ENCODE peak calls at places on chromosomes 2 and 18, in six cellular contexts. One of them, this sample, is unnamed.

GRCh38 chr2:128317186-128317897 is 1.3 kb downstream of the HS6ST1 start:
- DNase-seq in fibroblast of the aortic adventitia: no peak
- DNase-seq in body of pancreas: peak; percentile 57
- DNase-seq in pancreas: peak; percentile 55
- DNase-seq in fibroblast of mammary gland: no peak
- DNase-seq in mammary epithelial cell: peak; percentile 31
- DNase-seq in this sample: no peak

GRCh38 chr2:28438532-28439063 is 45.9 kb downstream of the FOSL2 start:
- DNase-seq in fibroblast of the aortic adventitia: no peak
- DNase-seq in body of pancreas: no peak
- DNase-seq in pancreas: no peak
- DNase-seq in fibroblast of mammary gland: no peak
- DNase-seq in mammary epithelial cell: no peak
- DNase-seq in this sample: no peak

GRCh38 chr2:64609229-64609994 is 44.3 kb downstream of the SERTAD2 start:
- DNase-seq in fibroblast of the aortic adventitia: peak; percentile 39
- DNase-seq in body of pancreas: peak; percentile 67
- DNase-seq in pancreas: peak; percentile 61
- DNase-seq in fibroblast of mammary gland: peak; percentile 39
- DNase-seq in mammary epithelial cell: no peak
- DNase-seq in this sample: peak; percentile 47

GRCh38 chr18:31386683-31387082 is 10.1 kb downstream of the DSG4 start:
- DNase-seq in fibroblast of the aortic adventitia: no peak
- DNase-seq in body of pancreas: no peak
- DNase-seq in pancreas: no peak
- DNase-seq in fibroblast of mammary gland: no peak
- DNase-seq in mammary epithelial cell: no peak
- DNase-seq in this sample: peak; percentile 13

GRCh38 chr2:119387381-119388129 is 20.8 kb downstream of the DBI start:
- DNase-seq in fibroblast of the aortic adventitia: peak; percentile 92
- DNase-seq in body of pancreas: peak; percentile 79
- DNase-seq in pancreas: peak; percentile 75
- DNase-seq in fibroblast of mammary gland: peak; percentile 91
- DNase-seq in mammary epithelial cell: peak; percentile 76
- DNase-seq in this sample: peak; percentile 91

GRCh38 chr2:72745679-72746368 is 80.0 kb downstream of the EXOC6B start:
- DNase-seq in fibroblast of the aortic adventitia: peak; percentile 89
- DNase-seq in body of pancreas: no peak
- DNase-seq in pancreas: no peak
- DNase-seq in fibroblast of mammary gland: peak; percentile 73
- DNase-seq in mammary epithelial cell: peak; percentile 46
- DNase-seq in this sample: peak; percentile 89

GRCh38 chr2:207819839-207820784 is 50.4 kb upstream of the FZD5 start:
- DNase-seq in fibroblast of the aortic adventitia: no peak
- DNase-seq in body of pancreas: peak; percentile 81
- DNase-seq in pancreas: peak; percentile 78
- DNase-seq in fibroblast of mammary gland: no peak
- DNase-seq in mammary epithelial cell: no peak
- DNase-seq in this sample: no peak

GRCh38 chr2:19434413-19434812 is 76.0 kb upstream of the OSR1 start:
- DNase-seq in fibroblast of the aortic adventitia: no peak
- DNase-seq in body of pancreas: no peak
- DNase-seq in pancreas: no peak
- DNase-seq in fibroblast of mammary gland: no peak
- DNase-seq in mammary epithelial cell: no peak
- DNase-seq in this sample: no peak

GRCh38 chr2:216215991-216216390 is 106.8 kb downstream of the XRCC5 start:
- DNase-seq in fibroblast of the aortic adventitia: peak; percentile 31
- DNase-seq in body of pancreas: no peak
- DNase-seq in pancreas: no peak
- DNase-seq in fibroblast of mammary gland: peak; percentile 28
- DNase-seq in mammary epithelial cell: no peak
- DNase-seq in this sample: peak; percentile 62

GRCh38 chr18:3607309-3608098 is 157.5 kb downstream of the TGIF1 start:
- DNase-seq in fibroblast of the aortic adventitia: no peak
- DNase-seq in body of pancreas: no peak
- DNase-seq in pancreas: no peak
- DNase-seq in fibroblast of mammary gland: no peak
- DNase-seq in mammary epithelial cell: no peak
- DNase-seq in this sample: no peak

GRCh38 chr18:50737127-50737526 is 82.7 kb downstream of the MRO start:
- DNase-seq in fibroblast of the aortic adventitia: no peak
- DNase-seq in body of pancreas: no peak
- DNase-seq in pancreas: no peak
- DNase-seq in fibroblast of mammary gland: no peak
- DNase-seq in mammary epithelial cell: no peak
- DNase-seq in this sample: no peak

GRCh38 chr2:67463810-67464209 is 66.7 kb downstream of the ETAA1 start:
- DNase-seq in fibroblast of the aortic adventitia: no peak
- DNase-seq in body of pancreas: no peak
- DNase-seq in pancreas: no peak
- DNase-seq in fibroblast of mammary gland: peak; percentile 50
- DNase-seq in mammary epithelial cell: peak; percentile 99
- DNase-seq in this sample: no peak

GRCh38 chr2:145751634-145752033 is 1231.7 kb upstream of the ZEB2 start:
- DNase-seq in fibroblast of the aortic adventitia: peak; percentile 56
- DNase-seq in body of pancreas: no peak
- DNase-seq in pancreas: no peak
- DNase-seq in fibroblast of mammary gland: peak; percentile 72
- DNase-seq in mammary epithelial cell: no peak
- DNase-seq in this sample: peak; percentile 79

GRCh38 chr2:239361311-239361642 is 39.5 kb downstream of the HDAC4 start:
- DNase-seq in fibroblast of the aortic adventitia: peak; percentile 40
- DNase-seq in body of pancreas: no peak
- DNase-seq in pancreas: no peak
- DNase-seq in fibroblast of mammary gland: no peak
- DNase-seq in mammary epithelial cell: no peak
- DNase-seq in this sample: peak; percentile 66

GRCh38 chr2:113876503-113877387 is 13.1 kb upstream of the ACTR3 start:
- DNase-seq in fibroblast of the aortic adventitia: no peak
- DNase-seq in body of pancreas: peak; percentile 78
- DNase-seq in pancreas: peak; percentile 39
- DNase-seq in fibroblast of mammary gland: no peak
- DNase-seq in mammary epithelial cell: peak; percentile 88
- DNase-seq in this sample: no peak

GRCh38 chr2:25324905-25325592 is 16.7 kb downstream of the DNMT3A start:
- DNase-seq in fibroblast of the aortic adventitia: peak; percentile 77
- DNase-seq in body of pancreas: no peak
- DNase-seq in pancreas: no peak
- DNase-seq in fibroblast of mammary gland: peak; percentile 75
- DNase-seq in mammary epithelial cell: no peak
- DNase-seq in this sample: no peak

GRCh38 chr2:187333804-187334203 is 114.2 kb downstream of the CALCRL start:
- DNase-seq in fibroblast of the aortic adventitia: no peak
- DNase-seq in body of pancreas: no peak
- DNase-seq in pancreas: no peak
- DNase-seq in fibroblast of mammary gland: no peak
- DNase-seq in mammary epithelial cell: no peak
- DNase-seq in this sample: no peak

GRCh38 chr2:46735730-46736493 is 179.7 kb downstream of the MCFD2 start:
- DNase-seq in fibroblast of the aortic adventitia: no peak
- DNase-seq in body of pancreas: no peak
- DNase-seq in pancreas: no peak
- DNase-seq in fibroblast of mammary gland: no peak
- DNase-seq in mammary epithelial cell: no peak
- DNase-seq in this sample: no peak

GRCh38 chr2:3075316-3075715 is 302.3 kb downstream of the EIPR1 start:
- DNase-seq in fibroblast of the aortic adventitia: no peak
- DNase-seq in body of pancreas: no peak
- DNase-seq in pancreas: no peak
- DNase-seq in fibroblast of mammary gland: no peak
- DNase-seq in mammary epithelial cell: no peak
- DNase-seq in this sample: no peak

GRCh38 chr2:6968319-6969100 is 51.3 kb downstream of the RNF144A start:
- DNase-seq in fibroblast of the aortic adventitia: no peak
- DNase-seq in body of pancreas: no peak
- DNase-seq in pancreas: no peak
- DNase-seq in fibroblast of mammary gland: peak; percentile 55
- DNase-seq in mammary epithelial cell: no peak
- DNase-seq in this sample: peak; percentile 82

GRCh38 chr18:3207565-3207964 is 12.2 kb downstream of the MYOM1 start:
- DNase-seq in fibroblast of the aortic adventitia: no peak
- DNase-seq in body of pancreas: peak; percentile 29
- DNase-seq in pancreas: no peak
- DNase-seq in fibroblast of mammary gland: peak; percentile 18
- DNase-seq in mammary epithelial cell: peak; percentile 68
- DNase-seq in this sample: peak; percentile 4

GRCh38 chr18:32801236-32801635 is 28.4 kb upstream of the KLHL14 start:
- DNase-seq in fibroblast of the aortic adventitia: no peak
- DNase-seq in body of pancreas: no peak
- DNase-seq in pancreas: no peak
- DNase-seq in fibroblast of mammary gland: no peak
- DNase-seq in mammary epithelial cell: no peak
- DNase-seq in this sample: no peak

GRCh38 chr2:28662044-28662443 is 89.6 kb upstream of the PPP1CB start:
- DNase-seq in fibroblast of the aortic adventitia: peak; percentile 45
- DNase-seq in body of pancreas: peak; percentile 70
- DNase-seq in pancreas: no peak
- DNase-seq in fibroblast of mammary gland: no peak
- DNase-seq in mammary epithelial cell: peak; percentile 60
- DNase-seq in this sample: no peak

GRCh38 chr18:7566587-7567486 is at the start of gene PTPRM:
- DNase-seq in fibroblast of the aortic adventitia: peak; percentile 68
- DNase-seq in body of pancreas: peak; percentile 83
- DNase-seq in pancreas: peak; percentile 80
- DNase-seq in fibroblast of mammary gland: peak; percentile 71
- DNase-seq in mammary epithelial cell: peak; percentile 75
- DNase-seq in this sample: peak; percentile 83
- TF ChIP-seq CTCF in fibroblast of the aortic adventitia: peak; percentile 39
- TF ChIP-seq CTCF in body of pancreas: peak; percentile 99
- TF ChIP-seq CTCF in pancreas: no peak
- TF ChIP-seq CTCF in fibroblast of mammary gland: no peak
- TF ChIP-seq CTCF in mammary epithelial cell: peak; percentile 30
- TF ChIP-seq CTCF in this sample: peak; percentile 27

GRCh38 chr18:9366126-9366714 is 31.6 kb downstream of the TWSG1 start:
- DNase-seq in fibroblast of the aortic adventitia: peak; percentile 52
- DNase-seq in body of pancreas: peak; percentile 43
- DNase-seq in pancreas: peak; percentile 30
- DNase-seq in fibroblast of mammary gland: peak; percentile 35
- DNase-seq in mammary epithelial cell: peak; percentile 84
- DNase-seq in this sample: peak; percentile 60
- TF ChIP-seq CTCF in fibroblast of the aortic adventitia: peak; percentile 50
- TF ChIP-seq CTCF in body of pancreas: peak; percentile 42
- TF ChIP-seq CTCF in pancreas: no peak
- TF ChIP-seq CTCF in fibroblast of mammary gland: peak; percentile 22
- TF ChIP-seq CTCF in mammary epithelial cell: peak; percentile 69
- TF ChIP-seq CTCF in this sample: peak; percentile 61

DNA sequence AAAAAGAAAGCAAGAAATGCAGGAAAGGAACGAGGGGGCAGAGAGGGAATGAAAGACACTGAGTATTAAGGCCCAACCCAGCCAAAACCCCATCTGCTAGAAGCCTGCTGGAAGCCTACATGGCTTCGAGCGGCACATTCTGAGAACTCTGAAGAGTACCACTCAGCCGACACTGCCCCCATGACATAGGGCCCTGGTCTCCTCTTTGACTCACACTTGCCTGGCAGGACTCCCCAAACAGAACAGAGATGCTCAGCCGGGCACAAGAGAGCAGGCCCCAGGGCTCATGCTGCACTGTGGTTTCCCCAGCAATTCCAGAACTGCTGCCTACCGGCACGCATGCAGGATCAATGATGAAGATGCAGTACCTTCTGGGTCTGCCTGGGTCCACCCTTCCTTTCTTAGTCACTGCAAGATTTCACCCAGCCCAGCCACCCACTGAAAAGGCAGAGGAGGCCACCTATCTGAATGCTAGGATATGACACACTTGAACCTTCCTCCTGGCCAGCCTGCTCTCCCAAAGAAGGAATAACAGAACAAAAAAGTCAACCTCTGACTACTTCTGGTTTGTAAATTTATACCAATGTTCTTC is 49.4 kb downstream of the BCL11A start:
- DNase-seq in fibroblast of the aortic adventitia: no peak
- DNase-seq in body of pancreas: no peak
- DNase-seq in pancreas: no peak
- DNase-seq in fibroblast of mammary gland: no peak
- DNase-seq in mammary epithelial cell: peak; percentile 63
- DNase-seq in this sample: no peak
- TF ChIP-seq CTCF in fibroblast of the aortic adventitia: no peak
- TF ChIP-seq CTCF in body of pancreas: peak; percentile 18
- TF ChIP-seq CTCF in pancreas: no peak
- TF ChIP-seq CTCF in fibroblast of mammary gland: no peak
- TF ChIP-seq CTCF in mammary epithelial cell: peak; percentile 55
- TF ChIP-seq CTCF in this sample: peak; percentile 27

GRCh38 chr2:233352141-233352842 is 2.0 kb upstream of the DGKD start:
- DNase-seq in fibroblast of the aortic adventitia: no peak
- DNase-seq in body of pancreas: no peak
- DNase-seq in pancreas: no peak
- DNase-seq in fibroblast of mammary gland: no peak
- DNase-seq in mammary epithelial cell: no peak
- DNase-seq in this sample: no peak

GRCh38 chr2:233353101-233353768 is 1.1 kb upstream of the DGKD start:
- DNase-seq in fibroblast of the aortic adventitia: no peak
- DNase-seq in body of pancreas: no peak
- DNase-seq in pancreas: peak; percentile 21
- DNase-seq in fibroblast of mammary gland: no peak
- DNase-seq in mammary epithelial cell: no peak
- DNase-seq in this sample: no peak

GRCh38 chr2:233354500-233354924 is 218 bp downstream of the DGKD start:
- DNase-seq in fibroblast of the aortic adventitia: no peak
- DNase-seq in body of pancreas: no peak
- DNase-seq in pancreas: no peak
- DNase-seq in fibroblast of mammary gland: no peak
- DNase-seq in mammary epithelial cell: no peak
- DNase-seq in this sample: no peak

GRCh38 chr2:233354971-233355574 is 779 bp downstream of the DGKD start:
- DNase-seq in fibroblast of the aortic adventitia: peak; percentile 23
- DNase-seq in body of pancreas: peak; percentile 65
- DNase-seq in pancreas: peak; percentile 54
- DNase-seq in fibroblast of mammary gland: peak; percentile 24
- DNase-seq in mammary epithelial cell: peak; percentile 30
- DNase-seq in this sample: peak; percentile 22

GRCh38 chr2:233353769-233354499 is at the start of gene DGKD:
- DNase-seq in fibroblast of the aortic adventitia: peak; percentile 31
- DNase-seq in body of pancreas: peak; percentile 54
- DNase-seq in pancreas: peak; percentile 45
- DNase-seq in fibroblast of mammary gland: peak; percentile 14
- DNase-seq in mammary epithelial cell: peak; percentile 9
- DNase-seq in this sample: peak; percentile 39
- TF ChIP-seq CTCF in fibroblast of the aortic adventitia: peak; percentile 36
- TF ChIP-seq CTCF in body of pancreas: peak; percentile 16
- TF ChIP-seq CTCF in pancreas: no peak
- TF ChIP-seq CTCF in fibroblast of mammary gland: no peak
- TF ChIP-seq CTCF in mammary epithelial cell: no peak
- TF ChIP-seq CTCF in this sample: peak; percentile 33

DNA sequence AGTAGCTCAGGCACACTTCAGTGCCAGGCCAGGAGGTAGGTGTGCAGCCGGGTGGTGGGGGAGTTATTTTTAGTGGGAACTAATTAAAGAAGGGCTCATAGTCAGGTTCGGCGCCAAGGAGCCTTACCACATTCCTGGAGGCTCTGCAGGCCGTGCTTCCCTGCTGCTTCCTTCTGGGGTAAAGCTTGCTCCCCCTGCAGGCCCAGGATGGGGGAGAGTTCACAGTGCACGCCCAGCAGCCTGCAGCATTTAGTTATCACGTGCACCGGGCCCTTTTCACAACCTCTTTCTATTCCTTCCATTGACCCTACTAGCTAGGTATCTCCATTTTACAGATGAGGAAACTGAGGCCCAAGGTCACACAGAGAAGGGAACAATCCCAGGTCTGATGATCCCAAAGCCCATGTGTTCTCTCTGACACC is 2.5 kb downstream of the KCNF1 start:
- DNase-seq in fibroblast of the aortic adventitia: no peak
- DNase-seq in body of pancreas: no peak
- DNase-seq in pancreas: no peak
- DNase-seq in fibroblast of mammary gland: no peak
- DNase-seq in mammary epithelial cell: no peak
- DNase-seq in this sample: peak; percentile 17
- TF ChIP-seq CTCF in fibroblast of the aortic adventitia: no peak
- TF ChIP-seq CTCF in body of pancreas: no peak
- TF ChIP-seq CTCF in pancreas: no peak
- TF ChIP-seq CTCF in fibroblast of mammary gland: peak; percentile 17
- TF ChIP-seq CTCF in mammary epithelial cell: peak; percentile 15
- TF ChIP-seq CTCF in this sample: peak; percentile 30

This sample was measured in choroid plexus epithelial cell.